ENCODE peak calls at places on chromosomes 7 and 10, in nine cellular contexts. G is EL, Z is heart right ventricle, T is AG08395, Y is left ventricle myocardium inferior, N is NCI-H1092, I is nephron progenitor cell, Q is foreskin fibroblast, U is amniotic epithelial cell. O is an unnamed sample.

GRCh38 chr10:97190452-97190851 is 4.7 kb upstream of the SLIT1 start:
- DNase-seq in G (no peak), Z (no peak), T (no peak), Y (no peak), N (no peak), I (no peak), Q (no peak), U (no peak), O (no peak)

GRCh38 chr7:129553861-129554530 is 51.7 kb downstream of the SMKR1 start:
- DNase-seq in G (peak; percentile 72), Z (no peak), T (peak; percentile 55), Y (no peak), N (peak; percentile 48), I (no peak), Q (peak; percentile 50), U (no peak), O (peak; percentile 96)

GRCh38 chr10:104127411-104127810 is 5.4 kb downstream of the SFR1 start:
- DNase-seq in G (peak; percentile 8), Z (no peak), T (no peak), Y (no peak), N (no peak), I (peak; percentile 6), Q (no peak), U (no peak), O (peak; percentile 11)

GRCh38 chr7:92404170-92404614 is 43.1 kb upstream of the GATAD1 start:
- DNase-seq in G (no peak), Z (no peak), T (no peak), Y (no peak), N (no peak), I (no peak), Q (no peak), U (no peak), O (no peak)

GRCh38 chr10:71378341-71379117 is 18.2 kb upstream of the CDH23 start:
- DNase-seq in G (no peak), Z (no peak), T (no peak), Y (no peak), N (no peak), I (no peak), Q (no peak), U (no peak), O (no peak)

GRCh38 chr7:126578338-126578737 is 674.4 kb downstream of the GRM8 start:
- DNase-seq in G (no peak), Z (no peak), T (no peak), Y (no peak), N (peak; percentile 92), I (no peak), Q (no peak), U (no peak), O (peak; percentile 97)

GRCh38 chr7:128913856-128914565 is 3.5 kb upstream of the KCP start:
- DNase-seq in G (no peak), Z (no peak), T (no peak), Y (no peak), N (no peak), I (no peak), Q (no peak), U (no peak), O (no peak)

GRCh38 chr7:138186951-138187351 is 110.7 kb downstream of the AKR1D1 start:
- DNase-seq in G (peak; percentile 84), Z (no peak), T (no peak), Y (no peak), N (no peak), I (no peak), Q (no peak), U (peak; percentile 90), O (peak; percentile 36)

GRCh38 chr10:25828475-25828874 is 105.6 kb upstream of the MYO3A start:
- DNase-seq in G (no peak), Z (no peak), T (no peak), Y (no peak), N (no peak), I (no peak), Q (no peak), U (no peak), O (no peak)

GRCh38 chr10:118840071-118840775 is 85.5 kb upstream of the CACUL1 start:
- DNase-seq in G (no peak), Z (no peak), T (no peak), Y (no peak), N (no peak), I (no peak), Q (no peak), U (peak; percentile 26), O (no peak)

GRCh38 chr10:95560288-95561199 is 627 bp downstream of the SORBS1 start:
- DNase-seq in G (peak; percentile 24), Z (peak; percentile 47), T (peak; percentile 28), Y (peak; percentile 39), N (no peak), I (peak; percentile 45), Q (peak; percentile 18), U (peak; percentile 38), O (peak; percentile 17)

GRCh38 chr7:3760696-3761095 is 459.6 kb downstream of the SDK1 start:
- DNase-seq in G (no peak), Z (no peak), T (no peak), Y (no peak), N (no peak), I (no peak), Q (no peak), U (peak; percentile 60), O (no peak)

GRCh38 chr10:86520871-86521619 is 547 bp downstream of the WAPL start:
- DNase-seq in G (peak; percentile 71), Z (peak; percentile 49), T (peak; percentile 76), Y (peak; percentile 53), N (no peak), I (peak; percentile 55), Q (peak; percentile 44), U (peak; percentile 50), O (peak; percentile 41)

GRCh38 chr7:8143151-8143874 is 118.7 kb downstream of the ICA1 start:
- DNase-seq in G (no peak), Z (no peak), T (no peak), Y (no peak), N (no peak), I (no peak), Q (no peak), U (no peak), O (no peak)

GRCh38 chr10:5047912-5048628 is 44.4 kb upstream of the AKR1C2 start:
- DNase-seq in G (peak; percentile 18), Z (no peak), T (peak; percentile 76), Y (no peak), N (no peak), I (no peak), Q (no peak), U (peak; percentile 20), O (no peak)

GRCh38 chr10:69677914-69678654 is 48.0 kb downstream of the FAM241B start:
- DNase-seq in G (no peak), Z (no peak), T (no peak), Y (no peak), N (no peak), I (no peak), Q (no peak), U (no peak), O (no peak)

GRCh38 chr7:47763063-47763974 is 181.4 kb upstream of the TNS3 start:
- DNase-seq in G (peak; percentile 91), Z (no peak), T (peak; percentile 86), Y (no peak), N (peak; percentile 69), I (peak; percentile 57), Q (peak; percentile 91), U (peak; percentile 79), O (peak; percentile 32)

GRCh38 chr10:35765039-35765662 is 123.1 kb upstream of the FZD8 start:
- DNase-seq in G (no peak), Z (peak; percentile 18), T (no peak), Y (no peak), N (no peak), I (peak; percentile 61), Q (no peak), U (peak; percentile 14), O (no peak)

GRCh38 chr10:110821508-110821907 is 50.2 kb upstream of the PDCD4 start:
- DNase-seq in G (no peak), Z (peak; percentile 46), T (no peak), Y (peak; percentile 55), N (no peak), I (no peak), Q (no peak), U (no peak), O (no peak)

GRCh38 chr7:150755473-150756099 is 18.4 kb downstream of the GIMAP5 start:
- DNase-seq in G (no peak), Z (no peak), T (no peak), Y (no peak), N (no peak), I (no peak), Q (no peak), U (no peak), O (no peak)

GRCh38 chr7:31955021-31955420 is 115.2 kb downstream of the PDE1C start:
- DNase-seq in G (peak; percentile 31), Z (no peak), T (no peak), Y (no peak), N (no peak), I (no peak), Q (no peak), U (peak; percentile 29), O (no peak)

GRCh38 chr7:100604976-100605911 is 3.1 kb downstream of the PCOLCE start:
- DNase-seq in G (no peak), Z (peak; percentile 69), T (no peak), Y (peak; percentile 60), N (no peak), I (peak; percentile 70), Q (no peak), U (no peak), O (no peak)

GRCh38 chr7:4631664-4632171 is 50.4 kb upstream of the FOXK1 start:
- DNase-seq in G (peak; percentile 88), Z (peak; percentile 64), T (peak; percentile 96), Y (peak; percentile 76), N (peak; percentile 76), I (peak; percentile 67), Q (peak; percentile 92), U (peak; percentile 96), O (peak; percentile 70)

GRCh38 chr7:87057210-87057609 is 2.2 kb downstream of the ELAPOR2 start:
- DNase-seq in G (no peak), Z (no peak), T (no peak), Y (no peak), N (no peak), I (no peak), Q (no peak), U (no peak), O (no peak)

GRCh38 chr10:110141747-110142625 is 65.4 kb upstream of the MXI1 start:
- DNase-seq in G (no peak), Z (peak; percentile 61), T (no peak), Y (peak; percentile 66), N (no peak), I (no peak), Q (no peak), U (peak; percentile 63), O (no peak)

GRCh38 chr7:2529161-2530075 is 9.8 kb downstream of the LFNG start:
- DNase-seq in G (peak; percentile 77), Z (peak; percentile 71), T (peak; percentile 82), Y (peak; percentile 73), N (no peak), I (no peak), Q (peak; percentile 72), U (peak; percentile 52), O (peak; percentile 61)

GRCh38 chr10:90849956-90850749 is 7.7 kb downstream of the HTR7 start:
- DNase-seq in G (peak; percentile 41), Z (no peak), T (peak; percentile 10), Y (no peak), N (no peak), I (no peak), Q (peak; percentile 47), U (peak; percentile 57), O (no peak)

GRCh38 chr7:2248984-2249694 is 7.1 kb downstream of the NUDT1 start:
- DNase-seq in G (peak; percentile 96), Z (peak; percentile 54), T (peak; percentile 98), Y (peak; percentile 57), N (no peak), I (no peak), Q (peak; percentile 97), U (peak; percentile 95), O (peak; percentile 77)